ENCODE peak calls at places on chromosomes 1 and 21, in seven cellular contexts. B is HCT116, X is fibroblast of lung, Y is H9, K is GM23338, L is hepatocyte, C is K562. V is an unnamed sample.

GRCh38 chr1:168396940-168397680 is 116.4 kb downstream of the TBX19 start:
- DNase-seq in B (no peak), X (no peak), Y (no peak), K (no peak), L (no peak), C (no peak), V (no peak)

GRCh38 chr1:96309783-96310182 is 411.8 kb upstream of the PTBP2 start:
- DNase-seq in B (no peak), X (peak; percentile 88), Y (no peak), K (no peak), L (peak; percentile 9), C (no peak), V (no peak)

GRCh38 chr1:89611721-89612120 is 21.2 kb upstream of the LRRC8C start:
- DNase-seq in B (no peak), X (no peak), Y (no peak), K (no peak), L (no peak), C (no peak), V (no peak)

GRCh38 chr1:60903591-60903990 is 178.8 kb upstream of the NFIA start:
- DNase-seq in B (no peak), X (peak; percentile 39), Y (no peak), K (peak; percentile 33), L (peak; percentile 37), C (no peak), V (no peak)

GRCh38 chr1:167165948-167166702 is 54.6 kb upstream of the POU2F1 start:
- DNase-seq in B (no peak), X (peak; percentile 4), Y (peak; percentile 89), K (peak; percentile 95), L (peak; percentile 72), C (no peak), V (peak; percentile 92)

GRCh38 chr1:101587749-101588148 is 350.9 kb downstream of the S1PR1 start:
- DNase-seq in B (no peak), X (peak; percentile 52), Y (no peak), K (no peak), L (peak; percentile 49), C (no peak), V (no peak)

GRCh38 chr1:2388004-2388913 is 3.1 kb downstream of the MORN1 start:
- DNase-seq in B (no peak), X (no peak), Y (no peak), K (no peak), L (no peak), C (no peak), V (no peak)

GRCh38 chr1:107480548-107480947 is 339.7 kb downstream of the NTNG1 start:
- DNase-seq in B (no peak), X (peak; percentile 5), Y (no peak), K (no peak), L (no peak), C (no peak), V (no peak)

GRCh38 chr1:204113900-204114299 is 37.9 kb downstream of the ETNK2 start:
- DNase-seq in B (no peak), X (no peak), Y (no peak), K (no peak), L (no peak), C (no peak), V (no peak)

GRCh38 chr1:159983681-159984080 is 29.6 kb upstream of the SLAMF9 start:
- DNase-seq in B (no peak), X (no peak), Y (no peak), K (no peak), L (no peak), C (no peak), V (no peak)

GRCh38 chr1:92299477-92300125 is 742 bp downstream of the RPAP2 start:
- DNase-seq in B (no peak), X (peak; percentile 21), Y (no peak), K (no peak), L (peak; percentile 5), C (peak; percentile 20), V (no peak)

GRCh38 chr1:54826226-54826816 is 25.2 kb upstream of the TTC22 start:
- DNase-seq in B (no peak), X (no peak), Y (no peak), K (no peak), L (no peak), C (no peak), V (no peak)

GRCh38 chr1:209646558-209646957 is 5.7 kb downstream of the LAMB3 start:
- DNase-seq in B (no peak), X (peak; percentile 56), Y (peak; percentile 59), K (peak; percentile 59), L (no peak), C (peak; percentile 39), V (peak; percentile 33)

GRCh38 chr21:42547906-42548365 is 34.3 kb downstream of the SLC37A1 start:
- DNase-seq in B (no peak), X (no peak), Y (no peak), K (no peak), L (no peak), C (no peak), V (no peak)

GRCh38 chr1:85460555-85461088 is 4.3 kb downstream of the DDAH1 start:
- DNase-seq in B (no peak), X (no peak), Y (no peak), K (no peak), L (peak; percentile 50), C (no peak), V (no peak)

GRCh38 chr1:201254625-201255469 is 28.5 kb upstream of the PKP1 start:
- DNase-seq in B (peak; percentile 27), X (peak; percentile 28), Y (peak; percentile 85), K (peak; percentile 71), L (peak; percentile 69), C (peak; percentile 72), V (peak; percentile 70)

GRCh38 chr1:24557220-24557619 is 1.3 kb downstream of the NCMAP start:
- DNase-seq in B (no peak), X (no peak), Y (no peak), K (no peak), L (no peak), C (no peak), V (no peak)

GRCh38 chr1:24558902-24559791 is 3.3 kb downstream of the NCMAP start:
- DNase-seq in B (peak; percentile 48), X (peak; percentile 84), Y (peak; percentile 74), K (peak; percentile 71), L (no peak), C (no peak), V (peak; percentile 47)

GRCh38 chr1:24558455-24558854 is 2.6 kb downstream of the NCMAP start:
- DNase-seq in B (no peak), X (no peak), Y (no peak), K (no peak), L (no peak), C (no peak), V (no peak)

GRCh38 chr1:24556414-24556795 is 518 bp downstream of the NCMAP start:
- DNase-seq in B (no peak), X (no peak), Y (no peak), K (no peak), L (no peak), C (no peak), V (no peak)

GRCh38 chr1:24557711-24558121 is 1.8 kb downstream of the NCMAP start:
- DNase-seq in B (no peak), X (no peak), Y (no peak), K (no peak), L (peak; percentile 36), C (no peak), V (no peak)
- H3K4me2 ChIP-seq in B (no peak overlapping the region), X (no peak overlapping the region), Y (no peak overlapping the region), K (no peak overlapping the region), L (peak overlapping the region; percentile 41), C (no peak overlapping the region), V (no peak overlapping the region)

GRCh38 chr21:31725202-31725840 is 6.6 kb downstream of the SCAF4 start:
- DNase-seq in B (no peak), X (no peak), Y (no peak), K (no peak), L (no peak), C (no peak), V (no peak)

GRCh38 chr21:31721381-31721780 is 10.5 kb downstream of the SCAF4 start:
- DNase-seq in B (no peak), X (no peak), Y (no peak), K (no peak), L (no peak), C (no peak), V (no peak)

GRCh38 chr21:31724552-31724951 is 7.4 kb downstream of the SCAF4 start:
- DNase-seq in B (no peak), X (no peak), Y (no peak), K (no peak), L (no peak), C (no peak), V (no peak)

GRCh38 chr21:31720330-31720729 is 11.6 kb downstream of the SCAF4 start:
- DNase-seq in B (no peak), X (no peak), Y (no peak), K (no peak), L (no peak), C (peak; percentile 81), V (no peak)

GRCh38 chr21:31720739-31721138 is 11.2 kb downstream of the SCAF4 start:
- DNase-seq in B (no peak), X (no peak), Y (no peak), K (no peak), L (no peak), C (no peak), V (no peak)
- H4K20me1 ChIP-seq in B (peaks cover 71% of the 10 kb centered on the region), X (peaks cover 3% of the 10 kb centered on the region), Y (no peaks in the 10 kb centered on the region), K (peaks cover 73% of the 10 kb centered on the region), L (peaks cover 96% of the 10 kb centered on the region), C (peaks cover 33% of the 10 kb centered on the region), V (peaks cover 99% of the 10 kb centered on the region)

DNA sequence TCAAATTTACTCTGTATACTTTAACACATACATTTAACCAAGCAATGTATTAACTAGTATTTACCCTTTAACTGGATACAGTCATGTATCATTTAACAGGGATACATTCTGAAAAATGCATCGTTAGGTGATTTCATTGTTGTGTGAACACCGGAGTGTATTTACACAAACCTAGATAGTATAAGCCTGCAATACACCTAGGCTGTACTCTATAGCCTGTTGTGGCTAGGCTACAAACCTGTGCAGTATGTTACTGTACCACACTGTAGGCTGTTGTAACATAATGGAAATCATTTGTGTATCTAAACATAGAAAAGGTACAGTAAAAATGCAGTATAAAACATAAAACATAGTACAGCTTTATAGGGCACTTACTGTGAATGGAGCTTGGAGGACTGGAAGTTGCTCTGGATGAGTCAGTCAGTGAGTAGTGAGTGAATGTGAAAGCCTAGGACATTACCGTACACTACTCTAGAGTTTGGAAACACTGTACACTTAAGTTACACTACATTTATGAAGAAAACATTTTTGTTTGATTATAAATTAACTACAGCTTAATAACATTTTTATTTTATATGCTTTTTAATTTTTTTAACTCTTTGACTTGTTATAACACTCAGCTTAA is 21.3 kb downstream of the RGS4 start:
- DNase-seq in B (no peak), X (peak; percentile 79), Y (no peak), K (no peak), L (no peak), C (no peak), V (no peak)
- H2AFZ ChIP-seq in B (peak overlapping the region; percentile 58), X (peak overlapping the region; percentile 61), Y (no peak overlapping the region), K (no peak overlapping the region), L (no peak overlapping the region), C (no peak overlapping the region), V (no peak overlapping the region)

DNA sequence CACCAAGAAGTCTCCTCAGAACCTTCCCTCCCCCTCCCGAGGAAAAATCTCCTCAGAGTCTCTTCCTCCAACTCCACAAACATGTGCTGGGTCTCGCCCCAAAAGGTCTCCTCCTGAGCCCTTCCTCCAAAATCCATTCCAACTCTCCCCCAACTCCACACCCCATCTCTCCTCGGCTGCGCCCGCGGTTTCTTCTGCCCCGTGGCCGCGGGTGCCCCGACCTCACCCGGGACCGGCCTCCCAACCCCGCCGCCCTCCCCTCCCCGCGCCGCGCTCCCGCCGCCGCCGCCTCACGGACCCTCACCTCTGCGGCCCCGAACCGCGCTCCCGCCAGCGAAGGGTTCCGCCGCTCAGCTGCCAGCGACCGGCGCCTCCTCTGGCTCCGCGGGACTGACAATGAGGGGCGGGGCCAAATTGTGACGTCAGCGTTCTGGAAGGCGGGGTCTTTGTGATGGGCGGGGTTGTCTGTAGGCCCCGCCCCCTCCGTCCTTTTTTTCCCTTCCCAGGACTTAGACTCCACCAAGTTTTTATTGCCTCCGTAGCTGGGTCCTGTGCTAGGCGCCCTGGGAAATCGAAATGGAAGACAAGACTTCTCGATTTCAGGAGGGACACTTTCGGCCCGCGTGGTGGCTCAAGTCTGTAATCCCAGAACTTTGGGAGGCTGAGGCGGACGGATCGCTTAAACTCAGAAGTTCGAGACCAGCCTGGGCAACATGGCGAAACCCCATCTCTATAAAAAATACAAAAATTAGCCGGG is at the start of gene LUZP1:
- DNase-seq in B (peak; percentile 70), X (peak; percentile 90), Y (peak; percentile 87), K (peak; percentile 81), L (peak; percentile 95), C (peak; percentile 88), V (peak; percentile 94)
- H3K4me2 ChIP-seq in B (peak within 1 kb of the TSS; percentile 90), X (peak within 1 kb of the TSS; percentile 81), Y (peak within 1 kb of the TSS; percentile 78), K (peak within 1 kb of the TSS; percentile 84), L (peak within 1 kb of the TSS; percentile 86), C (peak within 1 kb of the TSS; percentile 95), V (peak within 1 kb of the TSS; percentile 85)